ENCODE peak calls at places on chromosomes 16 and 17, in eight cellular contexts. N is AG04449, Y is fibroblast of lung, K is uterus, J is colonic mucosa, F is AG09309, P is astrocyte of the cerebellum, V is skeletal muscle cell. L is an unnamed sample.

GRCh38 chr17:78741644-78742284 is 40.3 kb downstream of the CYTH1 start:
- DNase-seq in N (no peak), Y (no peak), K (no peak), V (no peak), P (no peak), F (no peak), J (no peak), L (no peak)

GRCh38 chr16:3022697-3023414 is 886 bp downstream of the HCFC1R1 start:
- DNase-seq in F (no peak), K (peak), V (peak), J (no peak), N (no peak), P (no peak), Y (peak), L (no peak)

GRCh38 chr17:8965394-8966168 is at the start of gene PIK3R5:
- DNase-seq in V (no peak), Y (no peak), J (peak), F (no peak), K (no peak), N (no peak), P (no peak), L (no peak)

GRCh38 chr16:84356591-84357116 is 11.7 kb upstream of the ATP2C2 start:
- DNase-seq in P (no peak), F (no peak), V (no peak), K (no peak), Y (no peak), N (no peak), J (peak), L (no peak)

GRCh38 chr17:74859439-74860228 is at the start of gene GRIN2C:
- DNase-seq in K (no peak), V (no peak), J (no peak), P (no peak), N (no peak), F (no peak), Y (no peak), L (no peak)

GRCh38 chr16:78503501-78504110 is 404.2 kb downstream of the WWOX start:
- DNase-seq in K (peak), Y (peak), P (peak), F (no peak), N (no peak), J (peak), V (no peak), L (peak)

GRCh38 chr17:57372156-57372555 is 115.8 kb downstream of the MSI2 start:
- DNase-seq in N (no peak), F (no peak), J (no peak), P (peak), K (no peak), V (no peak), Y (peak), L (no peak)

GRCh38 chr16:6958184-6958583 is 374.5 kb upstream of the RBFOX1 start:
- DNase-seq in N (no peak), F (no peak), V (no peak), K (no peak), Y (no peak), J (no peak), P (no peak), L (no peak)

GRCh38 chr16:83561876-83562275 is 245.9 kb upstream of the HSBP1 start:
- DNase-seq in Y (peak), N (no peak), F (no peak), V (no peak), J (no peak), K (no peak), P (peak), L (no peak)

GRCh38 chr16:68403704-68404103 is 44.6 kb downstream of the SMPD3 start:
- DNase-seq in Y (no peak), F (no peak), V (no peak), K (no peak), J (no peak), P (no peak), N (no peak), L (no peak)

GRCh38 chr16:72291531-72291981 is 119.6 kb upstream of the PMFBP1 start:
- DNase-seq in J (no peak), N (peak), V (peak), Y (peak), F (peak), P (peak), K (no peak), L (peak)

GRCh38 chr16:10981697-10982216 is 37.4 kb downstream of the CLEC16A start:
- DNase-seq in V (no peak), P (no peak), Y (peak), N (no peak), J (no peak), F (no peak), K (no peak), L (no peak)

GRCh38 chr16:3963886-3964685 is 83.6 kb upstream of the CREBBP start:
- DNase-seq in F (no peak), J (no peak), N (no peak), K (no peak), V (no peak), Y (no peak), P (no peak), L (no peak)

GRCh38 chr16:57238682-57239081 is 6.4 kb upstream of the ARL2BP start:
- DNase-seq in K (no peak), P (no peak), N (no peak), F (no peak), Y (no peak), V (no peak), J (no peak), L (no peak)

GRCh38 chr17:76816590-76817135 is 51.5 kb upstream of the MGAT5B start:
- DNase-seq in P (peak), K (no peak), J (no peak), Y (peak), F (peak), N (no peak), V (no peak), L (no peak)

GRCh38 chr16:88026964-88027938 is 76.0 kb downstream of the BANP start:
- DNase-seq in J (no peak), F (no peak), Y (no peak), V (no peak), P (no peak), N (no peak), K (no peak), L (no peak)

GRCh38 chr17:32015245-32016013 is 8.2 kb downstream of the LRRC37B start:
- DNase-seq in V (no peak), J (no peak), K (no peak), F (no peak), P (no peak), N (no peak), Y (peak), L (no peak)

GRCh38 chr16:89031715-89032659 is 55.0 kb upstream of the CBFA2T3 start:
- DNase-seq in Y (no peak), N (no peak), J (peak), F (no peak), P (no peak), V (no peak), K (no peak), L (no peak)

GRCh38 chr17:62652251-62653001 is 25.0 kb downstream of the MRC2 start:
- DNase-seq in J (peak), P (no peak), F (no peak), Y (peak), N (no peak), K (no peak), V (no peak), L (no peak)

GRCh38 chr17:1617620-1618174 is 10.9 kb downstream of the SLC43A2 start:
- DNase-seq in N (peak), F (peak), V (peak), K (peak), P (peak), Y (peak), J (peak), L (peak)

GRCh38 chr17:81221842-81222619 is 734 bp downstream of the CEP131 start:
- DNase-seq in F (no peak), P (no peak), K (no peak), Y (no peak), J (no peak), V (no peak), N (no peak), L (no peak)

GRCh38 chr16:86833136-86833535 is 254.8 kb downstream of the FOXL1 start:
- DNase-seq in J (no peak), K (no peak), N (no peak), Y (peak), P (no peak), V (no peak), F (no peak), L (no peak)

GRCh38 chr17:70168044-70168978 is 1.0 kb upstream of the KCNJ2 start:
- DNase-seq in V (no peak), F (peak), Y (peak), K (peak), N (peak), P (peak), J (peak), L (peak)

GRCh38 chr16:22979038-22979437 is 165.1 kb downstream of the HS3ST2 start:
- DNase-seq in N (no peak), P (no peak), V (no peak), J (no peak), Y (no peak), F (no peak), K (no peak), L (no peak)

GRCh38 chr17:7634384-7634783 is 4.4 kb downstream of the SHBG start:
- DNase-seq in Y (peak), J (peak), V (no peak), N (no peak), K (no peak), P (no peak), F (no peak), L (no peak)

GRCh38 chr16:3152022-3152272 is 17.1 kb downstream of the ZNF213 start:
- DNase-seq in N (no peak), F (no peak), J (no peak), Y (no peak), K (no peak), V (no peak), P (no peak), L (no peak)

GRCh38 chr17:39627170-39627716 is 491 bp downstream of the PPP1R1B start:
- DNase-seq in J (no peak), K (no peak), P (no peak), N (no peak), Y (no peak), V (no peak), F (no peak), L (no peak)

GRCh38 chr16:9901-10665 is 43.3 kb downstream of the POLR3K start:
- DNase-seq in F (no peak), N (no peak), V (no peak), J (no peak), P (no peak), Y (no peak), K (peak), L (no peak)

GRCh38 chr17:40515491-40516041 is 14.1 kb upstream of the TNS4 start:
- DNase-seq in N (no peak), P (no peak), V (no peak), Y (no peak), F (no peak), K (no peak), J (no peak), L (no peak)

GRCh38 chr16:1899641-1900451 is 18.4 kb downstream of the HS3ST6 start:
- DNase-seq in Y (no peak), V (no peak), J (peak), F (no peak), P (no peak), N (no peak), K (no peak), L (no peak)

GRCh38 chr17:60157487-60158040 is 7.8 kb downstream of the CA4 start:
- DNase-seq in F (no peak), N (no peak), V (no peak), Y (no peak), J (no peak), P (no peak), K (no peak), L (no peak)

GRCh38 chr17:65586899-65587298 is 25.5 kb upstream of the AXIN2 start:
- DNase-seq in P (no peak), J (no peak), F (no peak), Y (no peak), K (no peak), V (no peak), N (no peak), L (no peak)

GRCh38 chr17:78583091-78583490 is 5.9 kb upstream of the DNAH17 start:
- DNase-seq in N (no peak), F (no peak), K (no peak), Y (no peak), J (no peak), V (no peak), P (no peak), L (no peak)

GRCh38 chr17:43994272-43995149 is 9.9 kb upstream of the NAGS start:
- DNase-seq in K (peak), F (no peak), Y (peak), P (no peak), V (no peak), J (peak), N (no peak), L (no peak)

GRCh38 chr16:17529982-17530760 is 59.4 kb upstream of the XYLT1 start:
- DNase-seq in N (no peak), Y (no peak), P (no peak), V (no peak), J (no peak), F (no peak), K (no peak), L (no peak)

GRCh38 chr16:287298-287811 is 4.4 kb downstream of the PDIA2 start:
- DNase-seq in N (no peak), F (no peak), P (no peak), Y (no peak), V (no peak), J (no peak), K (no peak), L (no peak)

GRCh38 chr17:82915010-82915696 is 75.3 kb upstream of the ZNF750 start:
- DNase-seq in V (no peak), N (no peak), J (no peak), F (no peak), Y (no peak), P (no peak), K (no peak), L (no peak)

GRCh38 chr17:82915697-82916027 is 75.8 kb upstream of the ZNF750 start:
- DNase-seq in N (no peak), V (no peak), K (no peak), F (no peak), J (no peak), Y (no peak), P (no peak), L (no peak)

GRCh38 chr17:82920150-82920549 is 80.3 kb upstream of the ZNF750 start:
- DNase-seq in Y (no peak), V (no peak), J (no peak), N (no peak), K (no peak), P (no peak), F (no peak), L (no peak)

GRCh38 chr17:82918508-82918907 is 78.7 kb upstream of the ZNF750 start:
- DNase-seq in P (no peak), Y (no peak), F (no peak), N (no peak), K (no peak), J (no peak), V (no peak), L (no peak)

GRCh38 chr17:82917656-82918345 is 78.0 kb upstream of the ZNF750 start:
- DNase-seq in Y (no peak), V (no peak), K (no peak), N (no peak), J (peak), F (no peak), P (no peak), L (no peak)
- H3K4me3 ChIP-seq in Y (no peak), V (no peak), K (no peak), N (no peak), J (no peak), F (no peak), P (no peak), L (no peak)

DNA sequence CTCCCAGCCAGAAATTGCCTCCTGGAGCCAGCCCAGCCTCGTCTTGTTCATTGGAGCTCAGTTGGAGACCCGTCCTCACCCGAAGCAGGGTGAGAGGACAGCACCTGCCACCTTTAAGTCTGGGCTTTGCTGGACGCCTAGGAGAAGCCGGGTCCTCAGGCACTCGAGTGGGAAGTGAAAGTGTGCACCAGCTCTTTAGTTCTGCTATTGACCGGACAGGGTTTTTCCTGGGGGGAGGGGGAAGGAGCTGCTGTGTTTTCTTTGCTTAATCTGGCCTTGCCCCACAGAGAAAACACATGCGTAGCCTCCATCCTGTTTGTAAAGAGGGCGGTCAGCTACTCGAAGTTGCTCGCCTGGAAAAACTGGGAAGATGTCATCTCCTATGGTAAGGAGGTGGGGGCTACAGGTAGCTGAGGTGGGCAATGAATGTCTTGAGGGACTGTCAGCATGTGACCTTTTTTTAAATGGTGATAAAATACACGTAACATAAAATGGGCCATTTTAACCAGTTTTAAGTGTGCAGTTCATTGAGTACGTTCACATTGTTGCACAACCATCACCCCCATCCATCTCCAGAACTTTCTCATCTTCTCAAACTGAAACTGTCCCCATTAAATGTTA is 34.4 kb downstream of the CMIP start:
- DNase-seq in K (no peak), V (no peak), J (peak), Y (no peak), N (no peak), P (no peak), F (no peak), L (no peak)
- H3K4me3 ChIP-seq in K (no peak), V (no peak), J (no peak), Y (no peak), N (no peak), P (no peak), F (no peak), L (no peak)

DNA sequence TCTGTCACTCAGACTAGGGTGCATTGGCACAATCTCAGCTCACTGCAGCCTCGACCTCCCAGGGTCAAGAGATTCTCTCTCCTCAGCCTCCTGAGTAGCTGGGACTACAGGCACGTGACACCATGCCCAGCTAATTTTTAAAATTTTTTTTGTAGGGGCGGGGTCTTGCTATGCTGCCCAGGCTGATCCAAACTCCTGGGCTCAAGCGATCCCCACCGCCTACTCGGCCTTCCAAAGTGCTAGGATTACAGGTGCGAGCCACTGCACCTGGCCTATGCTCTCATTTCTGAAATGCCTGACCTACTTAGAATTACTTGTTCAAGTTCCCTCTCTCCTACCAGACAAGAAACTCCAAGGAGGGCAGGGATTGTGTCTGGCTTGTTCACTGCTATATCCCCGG is 5.1 kb upstream of the GP2 start:
- DNase-seq in V (no peak), F (no peak), P (no peak), J (no peak), K (no peak), Y (no peak), N (no peak), L (no peak)
- H3K4me3 ChIP-seq in V (no peak), F (no peak), P (no peak), J (no peak), K (no peak), Y (no peak), N (no peak), L (no peak)

GRCh38 chr17:4994081-4994595 is 3.2 kb downstream of the INCA1 start:
- DNase-seq in K (no peak), N (no peak), Y (no peak), F (no peak), P (no peak), J (no peak), V (no peak), L (no peak)
- H3K4me3 ChIP-seq in K (no peak), N (no peak), Y (no peak), F (no peak), P (no peak), J (no peak), V (no peak), L (no peak)

DNA sequence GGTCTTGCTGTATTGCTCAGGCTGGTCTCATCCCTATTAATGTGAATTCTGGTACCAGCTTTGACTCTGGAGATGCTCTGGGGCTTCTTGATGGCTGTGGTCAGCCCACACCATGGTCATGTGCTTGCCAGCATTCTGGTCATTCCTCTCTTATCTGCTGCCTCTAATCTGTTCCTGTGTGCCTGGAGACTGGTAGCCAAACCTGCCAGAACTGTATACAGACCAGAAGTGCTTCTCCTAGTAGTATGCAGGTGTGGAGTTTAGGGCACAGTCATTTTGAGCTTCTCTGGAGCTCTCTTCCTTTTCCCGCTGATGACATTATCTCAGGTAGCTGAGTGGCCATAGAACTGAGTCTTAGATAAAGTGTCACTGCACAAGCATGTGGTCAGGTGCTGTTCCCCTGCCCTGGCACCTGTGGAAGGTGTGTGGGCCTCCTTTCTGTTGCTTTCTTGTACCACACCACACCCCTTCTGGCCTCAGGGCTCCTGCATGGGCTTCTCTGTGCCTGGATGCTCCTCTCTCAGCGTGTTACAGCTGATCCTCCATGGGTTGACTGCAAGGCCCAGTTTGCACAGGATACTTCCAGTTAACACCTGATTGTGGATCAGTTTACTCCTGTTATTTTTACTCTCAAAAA is 162.7 kb downstream of the SPECC1 start:
- DNase-seq in N (no peak), V (no peak), P (no peak), K (no peak), J (no peak), Y (no peak), F (no peak), L (no peak)
- H3K4me3 ChIP-seq in N (no peak), V (no peak), P (no peak), K (no peak), J (no peak), Y (no peak), F (no peak), L (no peak)

L was measured in epithelial cell of proximal tubule.